ENCODE peak calls at places on chromosomes 11 and 22, in seven cellular contexts. P, F, N, Q, B, M and K are unnamed samples.

GRCh38 chr11:73353422-73353821 is 22.8 kb upstream of the RELT start:
- DNase-seq in P (no peak), F (no peak), N (no peak), Q (no peak), B (no peak), M (no peak), K (no peak)

GRCh38 chr11:126917531-126918204 is 82.9 kb downstream of the KIRREL3 start:
- DNase-seq in P (no peak), F (peak; percentile 99), N (peak; percentile 70), Q (no peak), B (no peak), M (no peak), K (no peak)

GRCh38 chr11:86041975-86042378 is 26.9 kb downstream of the PICALM start:
- DNase-seq in P (peak; percentile 84), F (peak; percentile 89), N (peak; percentile 92), Q (peak; percentile 76), B (peak; percentile 68), M (peak; percentile 79), K (peak; percentile 95)

GRCh38 chr11:59199546-59200420 is 12.9 kb downstream of the MPEG1 start:
- DNase-seq in P (peak; percentile 54), F (no peak), N (no peak), Q (no peak), B (no peak), M (no peak), K (no peak)

GRCh38 chr11:123357990-123358827 is 71.9 kb upstream of the GRAMD1B start:
- DNase-seq in P (peak; percentile 10), F (peak; percentile 54), N (peak; percentile 38), Q (no peak), B (peak; percentile 82), M (no peak), K (peak; percentile 64)

GRCh38 chr11:93700830-93701229 is 39.3 kb downstream of the CEP295 start:
- DNase-seq in P (no peak), F (peak; percentile 10), N (no peak), Q (no peak), B (no peak), M (no peak), K (no peak)

GRCh38 chr11:3037041-3037944 is 19.9 kb downstream of the CARS1 start:
- DNase-seq in P (peak; percentile 53), F (peak; percentile 86), N (peak; percentile 77), Q (peak; percentile 31), B (peak; percentile 83), M (peak; percentile 66), K (peak; percentile 96)

GRCh38 chr11:99631618-99632017 is 610.9 kb downstream of the CNTN5 start:
- DNase-seq in P (peak; percentile 72), F (no peak), N (no peak), Q (no peak), B (no peak), M (no peak), K (no peak)

GRCh38 chr11:14927146-14927545 is 35.1 kb upstream of the CYP2R1 start:
- DNase-seq in P (no peak), F (peak; percentile 52), N (peak; percentile 17), Q (no peak), B (no peak), M (no peak), K (no peak)

GRCh38 chr11:72821920-72822799 is 7.9 kb downstream of the ATG16L2 start:
- DNase-seq in P (peak; percentile 87), F (peak; percentile 92), N (peak; percentile 95), Q (peak; percentile 81), B (peak; percentile 98), M (peak; percentile 80), K (peak; percentile 96)

DNA sequence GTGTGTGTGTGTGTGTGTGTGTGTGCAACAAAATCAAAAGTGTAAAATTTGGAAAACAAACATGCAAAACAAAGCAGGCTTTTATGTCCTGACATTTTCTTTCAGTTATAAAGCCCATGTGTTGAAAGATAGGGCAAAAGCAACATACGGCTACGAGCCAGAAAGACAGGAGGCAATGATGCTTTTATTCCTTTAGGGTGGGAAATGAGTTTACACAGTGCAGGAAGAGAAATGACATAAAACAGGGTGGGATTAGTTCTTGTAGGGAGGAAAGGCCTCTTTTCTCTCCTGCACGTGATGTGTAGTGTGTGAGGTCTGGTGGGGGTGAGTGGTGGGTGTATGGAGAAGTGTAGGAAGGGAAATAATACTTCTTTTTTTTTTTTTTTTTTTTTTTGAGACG is 29.4 kb downstream of the IL18 start:
- DNase-seq in P (no peak), F (no peak), N (no peak), Q (no peak), B (no peak), M (no peak), K (no peak)
- TF ChIP-seq EZH2phosphoT487 in P (no peak), F (no peak), N (no peak), Q (no peak), B (no peak), M (no peak), K (no peak)

GRCh38 chr11:70437111-70437784 is 38.9 kb downstream of the CTTN start:
- DNase-seq in P (no peak), F (no peak), N (no peak), Q (no peak), B (no peak), M (peak; percentile 7), K (no peak)

GRCh38 chr11:70434813-70435300 is 36.5 kb downstream of the CTTN start:
- DNase-seq in P (no peak), F (no peak), N (no peak), Q (no peak), B (peak; percentile 58), M (no peak), K (no peak)

GRCh38 chr11:70435361-70435760 is 37.0 kb downstream of the CTTN start:
- DNase-seq in P (no peak), F (no peak), N (no peak), Q (no peak), B (no peak), M (no peak), K (no peak)

GRCh38 chr11:70435765-70436500 is 37.6 kb downstream of the CTTN start:
- DNase-seq in P (no peak), F (no peak), N (no peak), Q (no peak), B (no peak), M (no peak), K (no peak)

GRCh38 chr11:70436501-70436860 is 38.2 kb downstream of the CTTN start:
- DNase-seq in P (no peak), F (no peak), N (no peak), Q (no peak), B (no peak), M (no peak), K (no peak)
- H3K4me2 ChIP-seq in P (no peak overlapping the region), F (no peak overlapping the region), N (no peak overlapping the region), Q (no peak overlapping the region), B (no peak overlapping the region), M (no peak overlapping the region), K (no peak overlapping the region)

GRCh38 chr22:37329239-37330140 is 47.2 kb downstream of the CYTH4 start:
- DNase-seq in P (no peak), F (peak; percentile 38), N (peak; percentile 75), Q (no peak), B (no peak), M (no peak), K (no peak)
- TF ChIP-seq EZH2phosphoT487 in P (no peak), F (no peak), N (no peak), Q (no peak), B (no peak), M (no peak), K (no peak)

DNA sequence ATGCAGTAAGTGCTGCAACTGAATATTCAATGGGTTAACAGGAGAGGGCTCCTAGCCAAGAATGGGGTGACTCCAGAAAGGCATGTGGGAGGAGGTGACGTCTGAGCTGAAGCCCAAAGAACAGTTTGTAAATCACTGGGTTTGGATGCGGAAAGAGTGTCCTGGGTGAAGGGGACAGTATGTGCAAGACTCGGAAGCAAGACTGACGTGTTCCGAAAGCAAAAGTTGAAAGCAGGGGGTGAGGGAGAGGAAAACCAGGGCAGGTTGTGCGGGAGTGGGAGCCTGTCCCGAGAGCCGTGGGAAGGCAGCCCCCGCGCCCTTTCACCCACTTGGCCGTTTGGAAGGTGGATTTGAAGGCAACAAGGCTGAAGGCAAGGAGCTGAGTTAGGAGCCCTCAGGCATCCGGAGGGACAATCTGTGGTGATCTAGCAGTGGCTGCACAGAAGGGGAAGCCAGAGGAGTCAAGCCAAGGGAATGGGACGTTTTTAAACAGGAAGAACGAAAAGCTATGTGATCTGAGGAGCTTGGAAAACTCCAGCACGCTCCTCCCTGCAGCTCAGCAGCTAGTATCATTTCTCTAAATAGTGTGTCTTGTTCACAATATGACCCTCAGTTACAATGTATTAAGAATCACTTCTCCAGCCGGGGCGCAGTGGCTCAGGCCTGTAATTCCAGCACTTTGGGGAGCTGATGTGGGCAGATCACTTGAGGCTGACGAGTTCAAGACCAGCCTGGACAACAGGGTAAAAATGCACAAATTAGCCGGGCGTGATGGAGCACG is 7.7 kb downstream of the SLC25A18 start:
- DNase-seq in P (no peak), F (peak; percentile 91), N (no peak), Q (no peak), B (no peak), M (no peak), K (no peak)
- H3K4me2 ChIP-seq in P (no peak overlapping the region), F (peak overlapping the region; percentile 76), N (no peak overlapping the region), Q (no peak overlapping the region), B (no peak overlapping the region), M (no peak overlapping the region), K (no peak overlapping the region)